ENCODE peak calls at places on chromosomes 6 and 20, in seven cellular contexts. M, Z, S, W, K, D and G are unnamed samples.

GRCh38 chr6:125471703-125472102 is 169.9 kb upstream of the HDDC2 start:
- DNase-seq in K (no peak), M (no peak), D (no peak), S (peak), Z (no peak), W (no peak), G (no peak)

GRCh38 chr6:137309078-137309762 is 90.0 kb upstream of the IFNGR1 start:
- DNase-seq in M (peak), K (peak), W (no peak), Z (peak), S (peak), D (peak), G (no peak)

GRCh38 chr20:43925786-43926185 is 11.1 kb downstream of the TOX2 start:
- DNase-seq in K (peak), Z (no peak), M (no peak), D (no peak), W (no peak), S (no peak), G (no peak)

GRCh38 chr20:59207742-59208357 is 44.2 kb downstream of the ZNF831 start:
- DNase-seq in S (peak), Z (peak), K (peak), M (no peak), D (no peak), W (peak), G (no peak)

GRCh38 chr6:163711615-163712568 is 297.4 kb downstream of the QKI start:
- DNase-seq in S (no peak), W (no peak), Z (no peak), D (no peak), K (peak), M (no peak), G (no peak)

GRCh38 chr6:139728879-139729278 is 354.4 kb upstream of the CITED2 start:
- DNase-seq in W (no peak), Z (no peak), S (no peak), K (no peak), D (no peak), M (no peak), G (no peak)

GRCh38 chr6:143513410-143513809 is 1.9 kb upstream of the FUCA2 start:
- DNase-seq in Z (no peak), D (no peak), S (no peak), K (peak), W (peak), M (no peak), G (no peak)

GRCh38 chr6:135488023-135488422 is 9.5 kb downstream of the AHI1 start:
- DNase-seq in S (no peak), D (peak), M (peak), Z (no peak), K (no peak), W (no peak), G (no peak)

GRCh38 chr6:111727798-111728197 is 122.1 kb upstream of the TRAF3IP2 start:
- DNase-seq in K (no peak), S (no peak), D (no peak), W (no peak), M (peak), Z (no peak), G (no peak)

GRCh38 chr6:64224819-64225218 is 589.2 kb downstream of the PHF3 start:
- DNase-seq in S (no peak), Z (no peak), W (no peak), M (no peak), D (no peak), K (no peak), G (no peak)

GRCh38 chr6:158868122-158868480 is 48.9 kb upstream of the EZR start:
- DNase-seq in Z (no peak), M (no peak), K (peak), W (no peak), D (no peak), S (no peak), G (no peak)

GRCh38 chr6:53154794-53155193 is 6.2 kb upstream of the GCM1 start:
- DNase-seq in S (no peak), M (no peak), K (no peak), W (no peak), Z (no peak), D (no peak), G (no peak)

GRCh38 chr6:159716247-159717086 is 10.8 kb upstream of the WTAP start:
- DNase-seq in M (peak), D (peak), Z (no peak), K (peak), S (no peak), W (no peak), G (peak)

GRCh38 chr6:136822051-136822378 is 377 bp upstream of the PEX7 start:
- DNase-seq in S (no peak), W (no peak), K (no peak), D (no peak), Z (no peak), M (no peak), G (no peak)

GRCh38 chr6:143098054-143098673 is 37.5 kb downstream of the AIG1 start:
- DNase-seq in W (no peak), D (no peak), S (no peak), K (no peak), Z (no peak), M (no peak), G (no peak)

GRCh38 chr6:3665608-3666007 is 85.9 kb downstream of the PXDC1 start:
- DNase-seq in S (no peak), K (no peak), M (no peak), Z (no peak), W (no peak), D (no peak), G (no peak)

GRCh38 chr6:33857301-33858052 is 53.7 kb upstream of the MLN start:
- DNase-seq in D (no peak), K (no peak), W (no peak), S (no peak), Z (no peak), M (no peak), G (no peak)

GRCh38 chr20:11987526-11987925 is 69.8 kb downstream of the BTBD3 start:
- DNase-seq in K (no peak), W (no peak), S (no peak), D (no peak), M (no peak), Z (no peak), G (no peak)

GRCh38 chr6:39453236-39453635 is 130.7 kb upstream of the KCNK16 start:
- DNase-seq in W (no peak), D (no peak), M (no peak), S (no peak), Z (no peak), K (no peak), G (no peak)

GRCh38 chr20:9147553-9148024 is 78.7 kb downstream of the PLCB4 start:
- DNase-seq in Z (no peak), K (no peak), M (peak), D (peak), W (no peak), S (no peak), G (no peak)

GRCh38 chr6:27891300-27891913 is 20.8 kb downstream of the OR2B2 start:
- DNase-seq in K (no peak), M (no peak), Z (no peak), D (peak), S (no peak), W (no peak), G (no peak)

GRCh38 chr6:2725999-2726567 is 24.6 kb downstream of the MYLK4 start:
- DNase-seq in W (no peak), Z (no peak), S (no peak), D (no peak), K (no peak), M (peak), G (no peak)

GRCh38 chr20:36407196-36407733 is 101.1 kb downstream of the DLGAP4 start:
- DNase-seq in D (peak), M (peak), Z (no peak), W (no peak), S (no peak), K (no peak), G (no peak)

GRCh38 chr6:45697605-45698004 is 318.1 kb downstream of the CLIC5 start:
- DNase-seq in M (peak), W (no peak), D (peak), K (no peak), S (no peak), Z (no peak), G (no peak)

GRCh38 chr20:6265204-6265904 is 142.5 kb upstream of the FERMT1 start:
- DNase-seq in S (peak), D (peak), K (no peak), W (no peak), Z (no peak), M (peak), G (peak)

GRCh38 chr20:35726759-35727711 is 15.0 kb downstream of the RBM39 start:
- DNase-seq in S (no peak), D (no peak), K (no peak), Z (no peak), W (no peak), M (no peak), G (no peak)

GRCh38 chr6:14316911-14317535 is 199.5 kb downstream of the CD83 start:
- DNase-seq in S (no peak), W (no peak), Z (peak), K (peak), M (peak), D (no peak), G (no peak)

GRCh38 chr20:35700625-35701148 is 1.5 kb downstream of the ROMO1 start:
- DNase-seq in M (no peak), S (no peak), W (no peak), Z (no peak), D (no peak), K (no peak), G (no peak)

GRCh38 chr20:1757606-1758507 is 100.3 kb upstream of the SIRPG start:
- DNase-seq in W (no peak), Z (no peak), S (no peak), D (no peak), M (no peak), K (no peak), G (no peak)

GRCh38 chr20:8223096-8223870 is 91.2 kb downstream of the PLCB1 start:
- DNase-seq in K (no peak), D (peak), Z (no peak), S (no peak), M (peak), W (no peak), G (no peak)

GRCh38 chr6:49269190-49269589 is 193.9 kb downstream of the MMUT start:
- DNase-seq in W (no peak), K (no peak), S (no peak), Z (no peak), M (no peak), D (peak), G (no peak)

GRCh38 chr20:62724692-62725595 is 16.3 kb downstream of the NTSR1 start:
- DNase-seq in D (no peak), S (no peak), M (no peak), Z (no peak), W (no peak), K (no peak), G (no peak)

GRCh38 chr6:166586424-166587156 is at the start of gene RAMACL:
- DNase-seq in K (peak), M (no peak), W (peak), D (no peak), Z (peak), S (no peak), G (no peak)

GRCh38 chr6:48916523-48917050 is 546.5 kb downstream of the MMUT start:
- DNase-seq in K (no peak), Z (no peak), M (no peak), D (no peak), S (peak), W (no peak), G (no peak)

GRCh38 chr20:59754551-59754950 is 150.2 kb downstream of the PHACTR3 start:
- DNase-seq in S (no peak), W (no peak), K (no peak), Z (no peak), D (no peak), M (no peak), G (no peak)

GRCh38 chr6:111277819-111278218 is 190.5 kb downstream of the SLC16A10 start:
- DNase-seq in K (no peak), M (no peak), D (no peak), S (no peak), Z (no peak), W (no peak), G (no peak)

GRCh38 chr6:56021943-56022342 is 146.6 kb upstream of the BMP5 start:
- DNase-seq in S (no peak), K (no peak), W (no peak), M (no peak), D (no peak), Z (no peak), G (no peak)